ENCODE peak calls at places on chromosomes 16 and 17, in five cellular contexts. U is naive thymus-derived CD8-positive, alpha-beta T cell; G is effector CD4-positive, alpha-beta T cell; V is A549; J is amygdala. P is an unnamed sample.

GRCh38 chr16:85610059-85610445 is 3.1 kb upstream of the GSE1 start:
- DNase-seq in J (no peak), V (no peak), U (no peak), G (no peak), P (no peak)

GRCh38 chr16:4415538-4416199 is 727 bp downstream of the CORO7 start:
- DNase-seq in J (no peak), V (no peak), U (peak), G (peak), P (peak)

GRCh38 chr16:48173877-48174276 is 18.1 kb upstream of the ABCC12 start:
- DNase-seq in J (no peak), V (no peak), U (no peak), G (no peak), P (no peak)

GRCh38 chr17:560379-560935 is 154.2 kb downstream of the VPS53 start:
- DNase-seq in G (no peak), U (no peak), J (no peak), V (no peak), P (peak)

GRCh38 chr17:21370430-21370829 is 5.7 kb upstream of the KCNJ12 start:
- DNase-seq in V (no peak), G (no peak), J (no peak), U (no peak), P (no peak)

GRCh38 chr16:81137012-81137335 is 40.8 kb upstream of the GCSH start:
- DNase-seq in G (no peak), U (no peak), V (peak), J (no peak), P (no peak)

GRCh38 chr17:72419866-72420774 is 299.3 kb downstream of the SOX9 start:
- DNase-seq in J (no peak), U (no peak), G (no peak), V (no peak), P (no peak)

GRCh38 chr16:29011112-29011511 is 26.3 kb downstream of the LAT start:
- DNase-seq in G (no peak), J (no peak), U (no peak), V (no peak), P (no peak)

GRCh38 chr16:85028638-85029412 is 1.2 kb downstream of the KIAA0513 start:
- DNase-seq in G (peak), J (no peak), V (no peak), U (peak), P (peak)

GRCh38 chr16:12317121-12317810 is 340.7 kb downstream of the SNX29 start:
- DNase-seq in U (no peak), V (no peak), J (no peak), G (no peak), P (no peak)

GRCh38 chr17:50634123-50634914 is at the start of gene ABCC3:
- DNase-seq in G (no peak), U (no peak), V (peak), J (no peak), P (peak)

GRCh38 chr16:58234831-58235595 is 37.1 kb upstream of the CSNK2A2 start:
- DNase-seq in U (no peak), V (no peak), G (no peak), J (no peak), P (no peak)

P was measured in GM03348.